ENCODE peak calls at places on chromosome 20, in six cellular contexts. One of them, this sample, is unnamed.

GRCh38 chr20:5545381-5545941 is 204.7 kb upstream of the SHLD1 start:
- DNase-seq in brain microvascular endothelial cell: no peak
- DNase-seq in A549: no peak
- DNase-seq in B cell: no peak
- DNase-seq in GM12864: no peak
- DNase-seq in CD4-positive, alpha-beta T cell: no peak
- DNase-seq in this sample: no peak

GRCh38 chr20:32208499-32209154 is 947 bp downstream of the POFUT1 start:
- DNase-seq in brain microvascular endothelial cell: no peak
- DNase-seq in A549: no peak
- DNase-seq in B cell: no peak
- DNase-seq in GM12864: no peak
- DNase-seq in CD4-positive, alpha-beta T cell: no peak
- DNase-seq in this sample: no peak

GRCh38 chr20:36644032-36644712 is 1.8 kb downstream of the SLA2 start:
- DNase-seq in brain microvascular endothelial cell: no peak
- DNase-seq in A549: no peak
- DNase-seq in B cell: no peak
- DNase-seq in GM12864: no peak
- DNase-seq in CD4-positive, alpha-beta T cell: peak
- DNase-seq in this sample: no peak

GRCh38 chr20:57439432-57439831 is 48.2 kb downstream of the RBM38 start:
- DNase-seq in brain microvascular endothelial cell: no peak
- DNase-seq in A549: no peak
- DNase-seq in B cell: no peak
- DNase-seq in GM12864: no peak
- DNase-seq in CD4-positive, alpha-beta T cell: no peak
- DNase-seq in this sample: no peak

GRCh38 chr20:5989539-5989938 is 39.1 kb downstream of the MCM8 start:
- DNase-seq in brain microvascular endothelial cell: no peak
- DNase-seq in A549: peak
- DNase-seq in B cell: no peak
- DNase-seq in GM12864: no peak
- DNase-seq in CD4-positive, alpha-beta T cell: no peak
- DNase-seq in this sample: no peak

GRCh38 chr20:2005359-2005758 is 11.5 kb upstream of the PDYN start:
- DNase-seq in brain microvascular endothelial cell: no peak
- DNase-seq in A549: no peak
- DNase-seq in B cell: no peak
- DNase-seq in GM12864: no peak
- DNase-seq in CD4-positive, alpha-beta T cell: no peak
- DNase-seq in this sample: no peak

GRCh38 chr20:39986231-39986904 is 702.7 kb downstream of the MAFB start:
- DNase-seq in brain microvascular endothelial cell: peak
- DNase-seq in A549: no peak
- DNase-seq in B cell: no peak
- DNase-seq in GM12864: no peak
- DNase-seq in CD4-positive, alpha-beta T cell: no peak
- DNase-seq in this sample: no peak

GRCh38 chr20:37828584-37829527 is 74.1 kb upstream of the VSTM2L start:
- DNase-seq in brain microvascular endothelial cell: no peak
- DNase-seq in A549: no peak
- DNase-seq in B cell: no peak
- DNase-seq in GM12864: no peak
- DNase-seq in CD4-positive, alpha-beta T cell: no peak
- DNase-seq in this sample: no peak

GRCh38 chr20:4688342-4688741 is 33.4 kb upstream of the PRND start:
- DNase-seq in brain microvascular endothelial cell: no peak
- DNase-seq in A549: no peak
- DNase-seq in B cell: no peak
- DNase-seq in GM12864: no peak
- DNase-seq in CD4-positive, alpha-beta T cell: no peak
- DNase-seq in this sample: no peak

GRCh38 chr20:35489717-35490116 is 34.3 kb downstream of the CEP250 start:
- DNase-seq in brain microvascular endothelial cell: no peak
- DNase-seq in A549: no peak
- DNase-seq in B cell: no peak
- DNase-seq in GM12864: no peak
- DNase-seq in CD4-positive, alpha-beta T cell: no peak
- DNase-seq in this sample: no peak

GRCh38 chr20:56403465-56403864 is 8.6 kb upstream of the CASS4 start:
- DNase-seq in brain microvascular endothelial cell: no peak
- DNase-seq in A549: no peak
- DNase-seq in B cell: no peak
- DNase-seq in GM12864: no peak
- DNase-seq in CD4-positive, alpha-beta T cell: no peak
- DNase-seq in this sample: no peak

GRCh38 chr20:13098720-13099355 is 90.1 kb downstream of the SPTLC3 start:
- DNase-seq in brain microvascular endothelial cell: no peak
- DNase-seq in A549: no peak
- DNase-seq in B cell: no peak
- DNase-seq in GM12864: no peak
- DNase-seq in CD4-positive, alpha-beta T cell: no peak
- DNase-seq in this sample: no peak
- TF ChIP-seq CTCF in brain microvascular endothelial cell: no peak
- TF ChIP-seq CTCF in A549: no peak
- TF ChIP-seq CTCF in B cell: no peak
- TF ChIP-seq CTCF in GM12864: no peak
- TF ChIP-seq CTCF in CD4-positive, alpha-beta T cell: no peak
- TF ChIP-seq CTCF in this sample: no peak

GRCh38 chr20:11274137-11274536 is 600.3 kb upstream of the JAG1 start:
- DNase-seq in brain microvascular endothelial cell: peak
- DNase-seq in A549: peak
- DNase-seq in B cell: no peak
- DNase-seq in GM12864: no peak
- DNase-seq in CD4-positive, alpha-beta T cell: no peak
- DNase-seq in this sample: peak
- TF ChIP-seq CTCF in brain microvascular endothelial cell: peak
- TF ChIP-seq CTCF in A549: peak
- TF ChIP-seq CTCF in B cell: no peak
- TF ChIP-seq CTCF in GM12864: peak
- TF ChIP-seq CTCF in CD4-positive, alpha-beta T cell: no peak
- TF ChIP-seq CTCF in this sample: peak

GRCh38 chr20:47773381-47773786 is 11.9 kb downstream of the SULF2 start:
- DNase-seq in brain microvascular endothelial cell: no peak
- DNase-seq in A549: no peak
- DNase-seq in B cell: no peak
- DNase-seq in GM12864: no peak
- DNase-seq in CD4-positive, alpha-beta T cell: no peak
- DNase-seq in this sample: no peak

GRCh38 chr20:47777220-47777619 is 8.1 kb downstream of the SULF2 start:
- DNase-seq in brain microvascular endothelial cell: no peak
- DNase-seq in A549: no peak
- DNase-seq in B cell: no peak
- DNase-seq in GM12864: no peak
- DNase-seq in CD4-positive, alpha-beta T cell: no peak
- DNase-seq in this sample: no peak

GRCh38 chr20:47776639-47777038 is 8.6 kb downstream of the SULF2 start:
- DNase-seq in brain microvascular endothelial cell: no peak
- DNase-seq in A549: no peak
- DNase-seq in B cell: no peak
- DNase-seq in GM12864: no peak
- DNase-seq in CD4-positive, alpha-beta T cell: no peak
- DNase-seq in this sample: no peak

GRCh38 chr20:47775039-47775438 is 10.2 kb downstream of the SULF2 start:
- DNase-seq in brain microvascular endothelial cell: no peak
- DNase-seq in A549: no peak
- DNase-seq in B cell: no peak
- DNase-seq in GM12864: no peak
- DNase-seq in CD4-positive, alpha-beta T cell: no peak
- DNase-seq in this sample: no peak

DNA sequence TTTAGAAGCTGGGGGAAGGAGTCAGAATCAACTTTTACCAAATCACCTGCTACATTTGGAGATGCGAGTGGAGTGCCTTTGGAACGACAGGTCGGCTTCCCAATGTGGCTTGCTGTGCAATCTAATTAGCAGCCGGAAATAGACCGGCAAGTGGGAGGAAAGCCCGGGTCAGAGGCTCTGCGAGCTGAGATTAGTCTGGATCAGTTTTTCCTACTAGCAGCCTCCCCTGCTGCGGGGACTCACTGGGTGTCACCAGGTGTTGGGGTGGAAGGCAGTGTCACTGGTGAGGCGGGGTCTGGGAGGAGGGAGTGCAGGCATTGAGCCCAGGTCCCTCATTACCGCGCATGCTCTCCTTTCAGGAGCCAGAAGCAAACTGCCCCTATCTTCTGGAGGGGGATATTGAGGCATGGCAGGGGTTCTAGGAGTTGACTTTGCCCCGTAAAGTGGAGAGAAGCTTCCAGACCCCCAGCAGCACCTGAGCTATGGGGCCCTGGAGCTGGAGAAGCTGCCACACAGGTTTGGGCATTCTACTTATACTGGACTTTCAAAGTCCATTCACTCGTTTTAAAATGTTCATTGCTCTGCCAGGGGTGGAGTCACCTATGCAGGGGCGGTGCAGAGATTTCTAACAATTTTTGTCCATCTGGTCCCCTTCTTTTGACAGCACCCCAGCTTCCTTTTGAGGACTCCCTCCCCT is 11.1 kb downstream of the SULF2 start:
- DNase-seq in brain microvascular endothelial cell: no peak
- DNase-seq in A549: no peak
- DNase-seq in B cell: no peak
- DNase-seq in GM12864: no peak
- DNase-seq in CD4-positive, alpha-beta T cell: no peak
- DNase-seq in this sample: no peak
- TF ChIP-seq CTCF in brain microvascular endothelial cell: no peak
- TF ChIP-seq CTCF in A549: no peak
- TF ChIP-seq CTCF in B cell: no peak
- TF ChIP-seq CTCF in GM12864: no peak
- TF ChIP-seq CTCF in CD4-positive, alpha-beta T cell: no peak
- TF ChIP-seq CTCF in this sample: no peak

GRCh38 chr20:17648782-17649730 is 33.0 kb downstream of the RRBP1 start:
- DNase-seq in brain microvascular endothelial cell: no peak
- DNase-seq in A549: peak
- DNase-seq in B cell: peak
- DNase-seq in GM12864: no peak
- DNase-seq in CD4-positive, alpha-beta T cell: peak
- DNase-seq in this sample: peak
- TF ChIP-seq CTCF in brain microvascular endothelial cell: peak
- TF ChIP-seq CTCF in A549: peak
- TF ChIP-seq CTCF in B cell: peak
- TF ChIP-seq CTCF in GM12864: peak
- TF ChIP-seq CTCF in CD4-positive, alpha-beta T cell: peak
- TF ChIP-seq CTCF in this sample: peak

This sample was measured in GM13977.